ENCODE peak calls at places on chromosomes 12 and 14, in five cellular contexts. One of them, this sample, is unnamed.

GRCh38 chr12:62933871-62934798 is 815 bp downstream of the PPM1H start:
- DNase-seq in SK-N-SH: peak; percentile 14
- DNase-seq in HCT116: no peak
- DNase-seq in K562: peak; percentile 43
- DNase-seq in HepG2: no peak
- DNase-seq in this sample: peak; percentile 24

GRCh38 chr12:104682790-104683279 is 226.1 kb downstream of the CHST11 start:
- DNase-seq in SK-N-SH: no peak
- DNase-seq in HCT116: no peak
- DNase-seq in K562: no peak
- DNase-seq in HepG2: no peak
- DNase-seq in this sample: no peak

GRCh38 chr12:42706331-42706730 is 116.8 kb upstream of the PRICKLE1 start:
- DNase-seq in SK-N-SH: no peak
- DNase-seq in HCT116: no peak
- DNase-seq in K562: no peak
- DNase-seq in HepG2: no peak
- DNase-seq in this sample: peak; percentile 37

GRCh38 chr12:1576410-1577240 is 17.8 kb downstream of the FBXL14 start:
- DNase-seq in SK-N-SH: peak; percentile 37
- DNase-seq in HCT116: no peak
- DNase-seq in K562: no peak
- DNase-seq in HepG2: no peak
- DNase-seq in this sample: no peak

GRCh38 chr14:63800651-63801385 is 52.0 kb upstream of the SYNE2 start:
- DNase-seq in SK-N-SH: no peak
- DNase-seq in HCT116: no peak
- DNase-seq in K562: no peak
- DNase-seq in HepG2: no peak
- DNase-seq in this sample: no peak

GRCh38 chr12:67721216-67721615 is 72.7 kb downstream of the DYRK2 start:
- DNase-seq in SK-N-SH: no peak
- DNase-seq in HCT116: no peak
- DNase-seq in K562: no peak
- DNase-seq in HepG2: no peak
- DNase-seq in this sample: no peak

GRCh38 chr14:81771876-81772275 is 238.2 kb upstream of the SEL1L start:
- DNase-seq in SK-N-SH: no peak
- DNase-seq in HCT116: no peak
- DNase-seq in K562: no peak
- DNase-seq in HepG2: no peak
- DNase-seq in this sample: no peak

GRCh38 chr12:52233462-52234141 is 559 bp downstream of the KRT7 start:
- DNase-seq in SK-N-SH: peak; percentile 42
- DNase-seq in HCT116: no peak
- DNase-seq in K562: no peak
- DNase-seq in HepG2: no peak
- DNase-seq in this sample: no peak

GRCh38 chr12:70691018-70691672 is 53.9 kb upstream of the PTPRB start:
- DNase-seq in SK-N-SH: no peak
- DNase-seq in HCT116: no peak
- DNase-seq in K562: no peak
- DNase-seq in HepG2: no peak
- DNase-seq in this sample: no peak

GRCh38 chr14:101754893-101755292 is 6.6 kb upstream of the PPP2R5C start:
- DNase-seq in SK-N-SH: no peak
- DNase-seq in HCT116: no peak
- DNase-seq in K562: no peak
- DNase-seq in HepG2: no peak
- DNase-seq in this sample: no peak

GRCh38 chr12:6662602-6662905 is 365 bp downstream of the ING4 start:
- DNase-seq in SK-N-SH: peak; percentile 88
- DNase-seq in HCT116: no peak
- DNase-seq in K562: peak; percentile 84
- DNase-seq in HepG2: no peak
- DNase-seq in this sample: no peak

GRCh38 chr12:114866331-114866730 is 182.4 kb upstream of the TBX3 start:
- DNase-seq in SK-N-SH: no peak
- DNase-seq in HCT116: no peak
- DNase-seq in K562: peak; percentile 17
- DNase-seq in HepG2: no peak
- DNase-seq in this sample: peak; percentile 10

GRCh38 chr14:89572566-89573398 is 155.7 kb upstream of the FOXN3 start:
- DNase-seq in SK-N-SH: no peak
- DNase-seq in HCT116: no peak
- DNase-seq in K562: no peak
- DNase-seq in HepG2: no peak
- DNase-seq in this sample: no peak

GRCh38 chr12:4289334-4289878 is 15.8 kb downstream of the CCND2 start:
- DNase-seq in SK-N-SH: no peak
- DNase-seq in HCT116: no peak
- DNase-seq in K562: no peak
- DNase-seq in HepG2: no peak
- DNase-seq in this sample: no peak

GRCh38 chr12:99946131-99946530 is 38.6 kb downstream of the ANKS1B start:
- DNase-seq in SK-N-SH: no peak
- DNase-seq in HCT116: no peak
- DNase-seq in K562: no peak
- DNase-seq in HepG2: no peak
- DNase-seq in this sample: no peak

GRCh38 chr12:99110212-99110611 is 465.1 kb downstream of the APAF1 start:
- DNase-seq in SK-N-SH: no peak
- DNase-seq in HCT116: no peak
- DNase-seq in K562: no peak
- DNase-seq in HepG2: no peak
- DNase-seq in this sample: no peak

GRCh38 chr12:104567832-104568490 is 111.2 kb downstream of the CHST11 start:
- DNase-seq in SK-N-SH: no peak
- DNase-seq in HCT116: no peak
- DNase-seq in K562: no peak
- DNase-seq in HepG2: no peak
- DNase-seq in this sample: no peak

GRCh38 chr14:37974421-37974820 is 233.3 kb upstream of the SSTR1 start:
- DNase-seq in SK-N-SH: no peak
- DNase-seq in HCT116: no peak
- DNase-seq in K562: no peak
- DNase-seq in HepG2: no peak
- DNase-seq in this sample: no peak

GRCh38 chr12:753401-754237 is 1.2 kb downstream of the WNK1 start:
- DNase-seq in SK-N-SH: peak; percentile 65
- DNase-seq in HCT116: no peak
- DNase-seq in K562: peak; percentile 22
- DNase-seq in HepG2: no peak
- DNase-seq in this sample: peak; percentile 30

GRCh38 chr12:6336859-6337744 is 4.8 kb downstream of the TNFRSF1A start:
- DNase-seq in SK-N-SH: no peak
- DNase-seq in HCT116: no peak
- DNase-seq in K562: peak; percentile 29
- DNase-seq in HepG2: no peak
- DNase-seq in this sample: no peak

GRCh38 chr12:69897744-69898143 is 72.7 kb downstream of the MYRFL start:
- DNase-seq in SK-N-SH: no peak
- DNase-seq in HCT116: no peak
- DNase-seq in K562: no peak
- DNase-seq in HepG2: no peak
- DNase-seq in this sample: no peak

GRCh38 chr14:102020058-102020971 is 55.9 kb downstream of the DYNC1H1 start:
- DNase-seq in SK-N-SH: no peak
- DNase-seq in HCT116: no peak
- DNase-seq in K562: no peak
- DNase-seq in HepG2: no peak
- DNase-seq in this sample: no peak

GRCh38 chr12:121033625-121034349 is 5.3 kb downstream of the OASL start:
- DNase-seq in SK-N-SH: no peak
- DNase-seq in HCT116: peak; percentile 39
- DNase-seq in K562: no peak
- DNase-seq in HepG2: no peak
- DNase-seq in this sample: no peak

GRCh38 chr12:52063986-52064649 is 5.7 kb upstream of the ATG101 start:
- DNase-seq in SK-N-SH: no peak
- DNase-seq in HCT116: no peak
- DNase-seq in K562: no peak
- DNase-seq in HepG2: no peak
- DNase-seq in this sample: no peak

GRCh38 chr14:71163050-71163841 is 256.0 kb downstream of the PCNX1 start:
- DNase-seq in SK-N-SH: no peak
- DNase-seq in HCT116: no peak
- DNase-seq in K562: no peak
- DNase-seq in HepG2: no peak
- DNase-seq in this sample: no peak

GRCh38 chr14:71165650-71166049 is 258.4 kb downstream of the PCNX1 start:
- DNase-seq in SK-N-SH: no peak
- DNase-seq in HCT116: no peak
- DNase-seq in K562: no peak
- DNase-seq in HepG2: no peak
- DNase-seq in this sample: no peak

GRCh38 chr14:71166434-71166833 is 259.2 kb downstream of the PCNX1 start:
- DNase-seq in SK-N-SH: peak; percentile 70
- DNase-seq in HCT116: peak; percentile 8
- DNase-seq in K562: no peak
- DNase-seq in HepG2: peak; percentile 57
- DNase-seq in this sample: peak; percentile 81

GRCh38 chr14:71165121-71165574 is 257.9 kb downstream of the PCNX1 start:
- DNase-seq in SK-N-SH: no peak
- DNase-seq in HCT116: no peak
- DNase-seq in K562: no peak
- DNase-seq in HepG2: no peak
- DNase-seq in this sample: no peak

GRCh38 chr14:71163842-71164500 is 256.7 kb downstream of the PCNX1 start:
- DNase-seq in SK-N-SH: no peak
- DNase-seq in HCT116: no peak
- DNase-seq in K562: no peak
- DNase-seq in HepG2: no peak
- DNase-seq in this sample: no peak
- TF ChIP-seq JUND in SK-N-SH: no peak
- TF ChIP-seq JUND in HCT116: no peak
- TF ChIP-seq JUND in K562: no peak
- TF ChIP-seq JUND in HepG2: no peak
- TF ChIP-seq JUND in this sample: no peak

GRCh38 chr12:124616394-124617343 is 49.3 kb upstream of the NCOR2 start:
- DNase-seq in SK-N-SH: no peak
- DNase-seq in HCT116: no peak
- DNase-seq in K562: no peak
- DNase-seq in HepG2: no peak
- DNase-seq in this sample: no peak
- TF ChIP-seq JUND in SK-N-SH: no peak
- TF ChIP-seq JUND in HCT116: no peak
- TF ChIP-seq JUND in K562: no peak
- TF ChIP-seq JUND in HepG2: no peak
- TF ChIP-seq JUND in this sample: no peak

GRCh38 chr14:59583755-59584154 is 7.1 kb upstream of the CCDC175 start:
- DNase-seq in SK-N-SH: no peak
- DNase-seq in HCT116: no peak
- DNase-seq in K562: no peak
- DNase-seq in HepG2: no peak
- DNase-seq in this sample: no peak
- TF ChIP-seq JUND in SK-N-SH: no peak
- TF ChIP-seq JUND in HCT116: no peak
- TF ChIP-seq JUND in K562: no peak
- TF ChIP-seq JUND in HepG2: no peak
- TF ChIP-seq JUND in this sample: no peak

GRCh38 chr12:125890366-125890905 is 825.2 kb downstream of the AACS start:
- DNase-seq in SK-N-SH: no peak
- DNase-seq in HCT116: no peak
- DNase-seq in K562: no peak
- DNase-seq in HepG2: no peak
- DNase-seq in this sample: peak; percentile 65
- TF ChIP-seq JUND in SK-N-SH: no peak
- TF ChIP-seq JUND in HCT116: no peak
- TF ChIP-seq JUND in K562: no peak
- TF ChIP-seq JUND in HepG2: no peak
- TF ChIP-seq JUND in this sample: no peak

GRCh38 chr12:105983622-105984325 is 155.0 kb downstream of the NUAK1 start:
- DNase-seq in SK-N-SH: no peak
- DNase-seq in HCT116: no peak
- DNase-seq in K562: no peak
- DNase-seq in HepG2: no peak
- DNase-seq in this sample: no peak
- TF ChIP-seq JUND in SK-N-SH: peak; percentile 36
- TF ChIP-seq JUND in HCT116: no peak
- TF ChIP-seq JUND in K562: no peak
- TF ChIP-seq JUND in HepG2: no peak
- TF ChIP-seq JUND in this sample: no peak

GRCh38 chr14:74981833-74982232 is 20.9 kb upstream of the EIF2B2 start:
- DNase-seq in SK-N-SH: no peak
- DNase-seq in HCT116: no peak
- DNase-seq in K562: no peak
- DNase-seq in HepG2: no peak
- DNase-seq in this sample: no peak
- TF ChIP-seq JUND in SK-N-SH: no peak
- TF ChIP-seq JUND in HCT116: no peak
- TF ChIP-seq JUND in K562: no peak
- TF ChIP-seq JUND in HepG2: no peak
- TF ChIP-seq JUND in this sample: no peak

This sample was measured in T47D.